ENCODE peak calls at places on chromosomes 12 and 14, in seven cellular contexts. L is activated CD8-positive, alpha-beta T cell treated with anti-CD3 and anti-CD28 coated beads, Interleukin-2, amount 10 ng/mL, durations not matched to agents 7 days and 5 days; E is OCI-LY7; H is cardiac fibroblast; Z is tibial artery; O is activated naive CD4-positive, alpha-beta T cell treated with anti-CD3 and anti-CD28 coated beads, Interleukin-2, amount 50 U/mL, for 72 hours; P is naive thymus-derived CD4-positive, alpha-beta T cell. N is an unnamed sample.

GRCh38 chr12:6688543-6688999 is 604 bp downstream of the ZNF384 start:
- DNase-seq in L (peak; percentile 65), E (peak; percentile 69), H (no peak), Z (no peak), O (peak; percentile 34), P (no peak), N (no peak)

GRCh38 chr14:83164016-83164415 is 1630.4 kb upstream of the SEL1L start:
- DNase-seq in L (no peak), E (no peak), H (no peak), Z (no peak), O (no peak), P (no peak), N (peak; percentile 91)

GRCh38 chr12:51082561-51083139 is 746 bp downstream of the CSRNP2 start:
- DNase-seq in L (peak; percentile 42), E (peak; percentile 43), H (peak; percentile 35), Z (no peak), O (peak; percentile 23), P (peak; percentile 35), N (peak; percentile 18)

GRCh38 chr14:31510222-31510621 is 22.4 kb upstream of the GPR33 start:
- DNase-seq in L (no peak), E (peak; percentile 39), H (peak; percentile 32), Z (no peak), O (no peak), P (peak; percentile 7), N (no peak)

GRCh38 chr12:27970391-27970980 is 2.0 kb downstream of the PTHLH start:
- DNase-seq in L (no peak), E (no peak), H (peak; percentile 60), Z (no peak), O (peak; percentile 22), P (no peak), N (no peak)

GRCh38 chr14:84323450-84323849 is 1206.5 kb upstream of the FLRT2 start:
- DNase-seq in L (no peak), E (no peak), H (no peak), Z (no peak), O (no peak), P (no peak), N (no peak)

GRCh38 chr12:57237952-57238853 is 8.7 kb downstream of the SHMT2 start:
- DNase-seq in L (peak; percentile 49), E (peak; percentile 76), H (no peak), Z (peak; percentile 75), O (no peak), P (no peak), N (no peak)

GRCh38 chr12:108691995-108692808 is 39.1 kb downstream of the CORO1C start:
- DNase-seq in L (no peak), E (peak; percentile 33), H (no peak), Z (no peak), O (no peak), P (no peak), N (no peak)

GRCh38 chr14:103817595-103817994 is 29.8 kb downstream of the PPP1R13B start:
- DNase-seq in L (no peak), E (no peak), H (no peak), Z (no peak), O (no peak), P (no peak), N (no peak)

GRCh38 chr12:116720129-116720528 is 17.7 kb downstream of the SPRING1 start:
- DNase-seq in L (no peak), E (no peak), H (no peak), Z (no peak), O (no peak), P (no peak), N (no peak)

GRCh38 chr12:21334100-21334499 is 617 bp downstream of the SLCO1A2 start:
- DNase-seq in L (no peak), E (no peak), H (no peak), Z (no peak), O (no peak), P (no peak), N (no peak)

GRCh38 chr12:40566246-40566645 is 126.0 kb upstream of the CNTN1 start:
- DNase-seq in L (no peak), E (no peak), H (no peak), Z (no peak), O (no peak), P (no peak), N (no peak)

GRCh38 chr12:102631274-102631673 is 150.9 kb upstream of the IGF1 start:
- DNase-seq in L (no peak), E (no peak), H (peak; percentile 21), Z (no peak), O (no peak), P (no peak), N (peak; percentile 59)

GRCh38 chr14:51095854-51096823 is 1.2 kb upstream of the TRIM9 start:
- DNase-seq in L (no peak), E (no peak), H (peak; percentile 42), Z (no peak), O (peak; percentile 19), P (peak; percentile 37), N (peak; percentile 76)

GRCh38 chr12:58425481-58426392 is 484.4 kb downstream of the ATP23 start:
- DNase-seq in L (no peak), E (no peak), H (peak; percentile 91), Z (peak; percentile 62), O (peak; percentile 7), P (no peak), N (peak; percentile 90)